ENCODE peak calls at places on chromosomes 11 and 22, in six cellular contexts. Y, C, U, Q, K and E are unnamed samples.

GRCh38 chr22:35202376-35202775 is 54.9 kb upstream of the HMGXB4 start:
- DNase-seq in Y (no peak), U (no peak), C (no peak), Q (no peak), K (no peak), E (no peak)

GRCh38 chr11:19573666-19574065 is 139.0 kb upstream of the NAV2 start:
- DNase-seq in K (peak; percentile 86), Q (no peak), Y (no peak), U (no peak), C (no peak), E (no peak)

GRCh38 chr11:44484211-44484610 is 81.3 kb upstream of the CD82 start:
- DNase-seq in K (no peak), Q (no peak), C (no peak), Y (peak; percentile 15), U (no peak), E (peak; percentile 54)

GRCh38 chr22:48950151-48950915 is 877.3 kb downstream of the BRD1 start:
- DNase-seq in Q (peak; percentile 59), K (peak; percentile 78), U (peak; percentile 29), C (no peak), Y (no peak), E (no peak)

GRCh38 chr22:27851974-27852713 is 50.6 kb upstream of the MN1 start:
- DNase-seq in U (no peak), Q (no peak), Y (no peak), K (no peak), C (no peak), E (no peak)

GRCh38 chr11:2746401-2747230 is 46.8 kb upstream of the KCNQ1OT1 start:
- DNase-seq in C (no peak), K (peak; percentile 83), Q (peak; percentile 53), U (no peak), Y (peak; percentile 80), E (no peak)

GRCh38 chr22:43420991-43421665 is 9.3 kb downstream of the MPPED1 start:
- DNase-seq in Q (no peak), U (no peak), Y (no peak), K (peak; percentile 90), C (no peak), E (no peak)

GRCh38 chr11:123072279-123072678 is 10.3 kb upstream of the HSPA8 start:
- DNase-seq in Y (no peak), C (no peak), K (no peak), U (no peak), Q (no peak), E (no peak)

GRCh38 chr11:121254756-121255155 is 37.8 kb upstream of the SC5D start:
- DNase-seq in Q (no peak), Y (no peak), K (no peak), C (no peak), U (no peak), E (no peak)

GRCh38 chr22:49971232-49972162 is 10.9 kb downstream of the PIM3 start:
- DNase-seq in Y (no peak), K (peak; percentile 94), C (no peak), U (peak; percentile 97), Q (peak; percentile 88), E (peak; percentile 55)

GRCh38 chr11:61497876-61498275 is 10.7 kb upstream of the LRRC10B start:
- DNase-seq in Q (no peak), Y (no peak), K (no peak), U (no peak), C (no peak), E (no peak)

GRCh38 chr22:49954354-49954753 is 6.2 kb upstream of the PIM3 start:
- DNase-seq in U (peak; percentile 90), C (no peak), K (no peak), Q (no peak), Y (no peak), E (no peak)

GRCh38 chr11:19546325-19546724 is 166.3 kb upstream of the NAV2 start:
- DNase-seq in U (no peak), Y (no peak), K (no peak), Q (no peak), C (no peak), E (no peak)

GRCh38 chr11:36672815-36673450 is 74.9 kb upstream of the RAG2 start:
- DNase-seq in U (no peak), Y (no peak), K (no peak), C (no peak), Q (no peak), E (no peak)

GRCh38 chr11:119854521-119854920 is 125.5 kb upstream of the NECTIN1 start:
- DNase-seq in K (peak; percentile 54), Y (no peak), C (no peak), U (no peak), Q (no peak), E (no peak)

GRCh38 chr11:102730036-102730815 is 5.5 kb upstream of the MMP8 start:
- DNase-seq in Y (no peak), Q (no peak), K (no peak), U (no peak), C (no peak), E (no peak)